ENCODE peak calls at places on chromosomes 1 and 21, in eight cellular contexts. M is HT1080; O is non-pigmented ciliary epithelial cell; Q is activated T-cell treated with anti-CD3 and anti-CD28 coated beads, Interleukin-2, amount 50 U/mL, for 24 hours; J is CD8-positive, alpha-beta T cell; C is NCI-H1105; R is lower leg skin; P is stimulated activated CD4-positive, alpha-beta T cell treated with anti-CD3 and anti-CD28 coated beads, Interleukin-12 subunit alpha, Interleukin-12 subunit beta, amount 100 ng/mL, for 4 hours. E is an unnamed sample.

GRCh38 chr1:75125161-75125681 is 9.0 kb upstream of the LHX8 start:
- DNase-seq in O (no peak), J (no peak), M (no peak), Q (no peak), C (no peak), P (no peak), R (peak), E (no peak)

GRCh38 chr1:7628273-7628672 is 142.8 kb upstream of the VAMP3 start:
- DNase-seq in C (no peak), M (no peak), R (no peak), P (no peak), O (no peak), Q (no peak), J (no peak), E (no peak)

GRCh38 chr1:211734791-211735190 is 59.4 kb upstream of the NEK2 start:
- DNase-seq in J (no peak), M (no peak), Q (no peak), R (no peak), O (no peak), C (peak), P (no peak), E (peak)

GRCh38 chr1:214570442-214570841 is 19.0 kb upstream of the PTPN14 start:
- DNase-seq in R (no peak), P (no peak), C (no peak), O (no peak), M (peak), Q (no peak), J (no peak), E (no peak)

GRCh38 chr1:156502749-156503671 is 2.4 kb upstream of the MEF2D start:
- DNase-seq in Q (peak), C (no peak), M (peak), R (peak), O (peak), J (no peak), P (no peak), E (peak)

GRCh38 chr1:228905579-228905978 is 170.3 kb downstream of the RHOU start:
- DNase-seq in R (no peak), O (no peak), J (no peak), P (no peak), Q (no peak), C (no peak), M (no peak), E (peak)

GRCh38 chr1:114723457-114723856 is 6.9 kb upstream of the NRAS start:
- DNase-seq in J (no peak), P (no peak), M (no peak), R (no peak), C (no peak), Q (no peak), O (no peak), E (no peak)

GRCh38 chr1:117231748-117232373 is 21.1 kb upstream of the VTCN1 start:
- DNase-seq in R (no peak), P (no peak), M (no peak), C (no peak), O (no peak), Q (no peak), J (no peak), E (no peak)

GRCh38 chr21:45409466-45410150 is 4.6 kb downstream of the COL18A1 start:
- DNase-seq in P (no peak), R (no peak), J (no peak), O (no peak), C (no peak), M (no peak), Q (no peak), E (no peak)

GRCh38 chr1:228082975-228083870 is 715 bp downstream of the ARF1 start:
- DNase-seq in C (no peak), O (no peak), M (no peak), R (peak), Q (peak), P (no peak), J (no peak), E (peak)

GRCh38 chr1:223031690-223032601 is 111.1 kb downstream of the TLR5 start:
- DNase-seq in R (peak), C (no peak), M (peak), J (no peak), P (no peak), Q (no peak), O (no peak), E (peak)

E was measured in ureter.